ENCODE peak calls at places on chromosomes 2 and 18, in seven cellular contexts. U, H, S, T, O, B and Y are unnamed samples.

GRCh38 chr2:29455202-29455885 is 340.1 kb downstream of the CLIP4 start:
- DNase-seq in U (no peak), H (no peak), S (no peak), T (no peak), O (no peak), B (no peak), Y (no peak)

GRCh38 chr2:147082850-147083522 is 761.8 kb upstream of the ACVR2A start:
- DNase-seq in U (peak), H (no peak), S (peak), T (no peak), O (peak), B (no peak), Y (no peak)

GRCh38 chr2:76008001-76008702 is 297.4 kb upstream of the GCFC2 start:
- DNase-seq in U (peak), H (no peak), S (peak), T (no peak), O (no peak), B (peak), Y (no peak)

GRCh38 chr2:161416294-161416632 is at the start of gene TBR1:
- DNase-seq in U (no peak), H (no peak), S (no peak), T (no peak), O (no peak), B (no peak), Y (no peak)

GRCh38 chr2:45891719-45892118 is 240.2 kb downstream of the PRKCE start:
- DNase-seq in U (no peak), H (no peak), S (no peak), T (no peak), O (no peak), B (no peak), Y (no peak)

GRCh38 chr18:64840911-64841701 is 692.2 kb upstream of the LINC00305 start:
- DNase-seq in U (no peak), H (no peak), S (no peak), T (no peak), O (no peak), B (no peak), Y (no peak)

GRCh38 chr2:231687133-231687852 is 21.0 kb upstream of the PTMA start:
- DNase-seq in U (peak), H (peak), S (peak), T (no peak), O (peak), B (no peak), Y (peak)

GRCh38 chr2:108139521-108139920 is 100.2 kb upstream of the SULT1C3 start:
- DNase-seq in U (no peak), H (no peak), S (no peak), T (no peak), O (no peak), B (no peak), Y (no peak)

GRCh38 chr2:100482741-100483140 is 12.5 kb downstream of the NMS start:
- DNase-seq in U (no peak), H (no peak), S (no peak), T (no peak), O (no peak), B (no peak), Y (no peak)

GRCh38 chr2:42492691-42493467 is 903 bp downstream of the KCNG3 start:
- DNase-seq in U (no peak), H (peak), S (peak), T (no peak), O (peak), B (no peak), Y (peak)

GRCh38 chr2:220961461-220961860 is 610.6 kb downstream of the EPHA4 start:
- DNase-seq in U (no peak), H (no peak), S (no peak), T (no peak), O (no peak), B (no peak), Y (no peak)

GRCh38 chr2:234191819-234192407 is 141.4 kb downstream of the SPP2 start:
- DNase-seq in U (no peak), H (no peak), S (no peak), T (no peak), O (no peak), B (no peak), Y (no peak)

GRCh38 chr2:204544961-204545860 is at the start of gene PARD3B:
- DNase-seq in U (peak), H (peak), S (peak), T (no peak), O (peak), B (peak), Y (peak)

GRCh38 chr18:76752400-76752799 is 70.0 kb upstream of the ZNF236 start:
- DNase-seq in U (no peak), H (no peak), S (no peak), T (no peak), O (no peak), B (no peak), Y (no peak)

GRCh38 chr2:148358375-148358774 is 286.2 kb upstream of the EPC2 start:
- DNase-seq in U (no peak), H (no peak), S (no peak), T (no peak), O (no peak), B (no peak), Y (no peak)

GRCh38 chr18:78623142-78623541 is 356.5 kb upstream of the SALL3 start:
- DNase-seq in U (no peak), H (no peak), S (no peak), T (no peak), O (no peak), B (no peak), Y (no peak)

GRCh38 chr2:238094438-238095022 is 5.6 kb upstream of the ESPNL start:
- DNase-seq in U (no peak), H (no peak), S (no peak), T (no peak), O (no peak), B (peak), Y (no peak)

GRCh38 chr18:3424280-3424890 is 25.6 kb upstream of the TGIF1 start:
- DNase-seq in U (no peak), H (no peak), S (no peak), T (no peak), O (no peak), B (no peak), Y (no peak)

GRCh38 chr2:179518891-179519290 is 254.3 kb upstream of the SESTD1 start:
- DNase-seq in U (no peak), H (no peak), S (no peak), T (no peak), O (no peak), B (no peak), Y (no peak)

GRCh38 chr2:119681868-119682220 is 2.8 kb downstream of the TMEM177 start:
- DNase-seq in U (no peak), H (no peak), S (no peak), T (no peak), O (no peak), B (no peak), Y (no peak)

GRCh38 chr18:56445422-56445821 is 193.0 kb downstream of the TXNL1 start:
- DNase-seq in U (no peak), H (peak), S (no peak), T (no peak), O (no peak), B (no peak), Y (no peak)

GRCh38 chr2:85445316-85446295 is 27.1 kb downstream of the SH2D6 start:
- DNase-seq in U (no peak), H (peak), S (no peak), T (no peak), O (no peak), B (no peak), Y (no peak)

GRCh38 chr18:13246591-13246990 is 28.0 kb downstream of the LDLRAD4 start:
- DNase-seq in U (no peak), H (no peak), S (no peak), T (no peak), O (no peak), B (no peak), Y (no peak)

GRCh38 chr2:7672027-7672684 is 754.9 kb downstream of the RNF144A start:
- DNase-seq in U (peak), H (no peak), S (peak), T (no peak), O (peak), B (no peak), Y (peak)

GRCh38 chr2:224778474-224778877 is 62.3 kb upstream of the CCDC195 start:
- DNase-seq in U (peak), H (no peak), S (peak), T (no peak), O (peak), B (no peak), Y (no peak)

GRCh38 chr2:96642564-96643350 is at the start of gene FER1L5:
- DNase-seq in U (no peak), H (no peak), S (no peak), T (no peak), O (peak), B (no peak), Y (no peak)

GRCh38 chr18:49565656-49566055 is 3.8 kb downstream of the LIPG start:
- DNase-seq in U (peak), H (no peak), S (peak), T (no peak), O (no peak), B (no peak), Y (no peak)

GRCh38 chr2:201532686-201533304 is 81.3 kb downstream of the STRADB start:
- DNase-seq in U (no peak), H (no peak), S (no peak), T (no peak), O (no peak), B (no peak), Y (no peak)

GRCh38 chr18:48641981-48642380 is 103.2 kb downstream of the CTIF start:
- DNase-seq in U (no peak), H (no peak), S (no peak), T (no peak), O (no peak), B (no peak), Y (no peak)

GRCh38 chr2:27379840-27380625 is 501 bp downstream of the ZNF513 start:
- DNase-seq in U (peak), H (peak), S (peak), T (no peak), O (no peak), B (no peak), Y (no peak)

GRCh38 chr2:161138429-161138828 is 21.8 kb upstream of the TANK start:
- DNase-seq in U (no peak), H (no peak), S (no peak), T (no peak), O (no peak), B (no peak), Y (no peak)

GRCh38 chr18:13437801-13438506 is 219.4 kb downstream of the LDLRAD4 start:
- DNase-seq in U (no peak), H (no peak), S (peak), T (peak), O (no peak), B (no peak), Y (no peak)

GRCh38 chr2:164178835-164179470 is 442.3 kb downstream of the GRB14 start:
- DNase-seq in U (no peak), H (no peak), S (no peak), T (no peak), O (no peak), B (no peak), Y (no peak)

GRCh38 chr2:27807476-27807875 is 36.0 kb downstream of the MRPL33 start:
- DNase-seq in U (peak), H (no peak), S (peak), T (no peak), O (no peak), B (no peak), Y (no peak)

GRCh38 chr18:48061781-48062570 is 131.5 kb upstream of the SMAD2 start:
- DNase-seq in U (no peak), H (no peak), S (no peak), T (no peak), O (no peak), B (no peak), Y (peak)

GRCh38 chr2:84782717-84783442 is 98.0 kb downstream of the TRABD2A start:
- DNase-seq in U (no peak), H (no peak), S (no peak), T (no peak), O (no peak), B (no peak), Y (no peak)

GRCh38 chr2:95346738-95347671 is 49.9 kb downstream of the KCNIP3 start:
- DNase-seq in U (peak), H (peak), S (no peak), T (peak), O (peak), B (peak), Y (peak)

GRCh38 chr18:69102959-69103358 is 297.7 kb upstream of the DOK6 start:
- DNase-seq in U (no peak), H (no peak), S (no peak), T (no peak), O (no peak), B (no peak), Y (no peak)

GRCh38 chr2:11930211-11930761 is 183.9 kb downstream of the LPIN1 start:
- DNase-seq in U (no peak), H (no peak), S (peak), T (no peak), O (no peak), B (no peak), Y (no peak)

DNA sequence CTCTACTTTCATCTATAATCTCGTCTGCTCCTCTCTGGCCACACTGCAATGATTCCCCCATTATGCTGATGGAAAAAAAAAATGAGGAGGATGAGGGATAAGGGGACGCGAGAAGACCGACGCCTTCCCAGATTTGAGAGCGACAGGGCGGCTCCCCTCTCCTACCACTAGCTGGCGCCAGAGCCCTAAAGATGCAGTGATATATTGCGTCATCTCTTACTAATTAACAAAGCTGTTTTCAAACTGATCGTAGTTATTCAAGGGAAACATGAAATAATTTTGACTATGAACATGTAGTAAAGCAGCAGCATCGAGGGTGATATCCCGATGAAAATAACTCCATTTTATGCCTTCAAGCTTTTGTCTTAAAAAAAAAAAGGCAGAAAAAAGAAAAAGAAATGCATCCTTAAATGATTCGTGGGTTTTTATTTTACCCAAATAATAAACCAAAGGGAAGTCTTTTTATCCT is 48.0 kb upstream of the HNRNPA3 start:
- DNase-seq in U (peak), H (no peak), S (peak), T (peak), O (peak), B (peak), Y (peak)
- TF ChIP-seq POLR2AphosphoS5 in U (no peak), H (no peak), S (no peak), T (peak), O (no peak), B (no peak), Y (peak)

DNA sequence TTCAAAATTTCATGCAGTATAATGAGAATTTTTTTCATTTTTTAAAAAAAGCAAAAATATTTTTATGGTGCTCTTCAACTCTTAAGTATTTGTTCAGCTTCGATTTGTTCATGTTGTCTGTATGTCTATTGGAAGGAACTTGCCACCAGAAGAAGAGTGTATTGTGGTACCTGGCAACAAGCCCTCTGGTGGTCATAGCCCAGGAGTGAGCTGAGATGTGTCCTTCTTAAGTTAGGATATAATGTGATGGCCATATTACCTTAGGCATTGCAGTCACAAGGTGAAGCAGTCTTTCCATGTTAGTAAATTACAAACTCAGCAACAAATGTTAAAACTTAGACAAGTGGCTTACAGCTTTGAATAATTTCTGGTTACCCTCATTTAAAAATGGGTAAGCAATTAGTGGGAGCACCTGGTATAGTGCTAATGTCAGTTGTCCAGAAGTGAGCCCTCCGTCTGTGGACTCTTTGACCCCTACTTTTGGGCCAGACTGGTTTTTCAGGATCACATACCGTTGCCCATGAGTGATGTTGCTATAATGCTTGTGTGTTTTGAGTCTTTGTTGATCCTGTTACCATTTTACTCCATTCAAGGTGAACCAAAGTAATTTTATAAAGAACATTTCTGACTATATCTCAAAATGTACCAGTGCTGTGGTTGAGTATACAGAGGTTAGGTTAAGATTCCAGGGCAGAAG is 57.4 kb downstream of the MYO1B start:
- DNase-seq in U (no peak), H (no peak), S (no peak), T (no peak), O (no peak), B (no peak), Y (no peak)
- TF ChIP-seq CTCF in U (no peak), H (no peak), S (peak), T (no peak), O (peak), B (no peak), Y (no peak)

GRCh38 chr2:68466361-68466777 is 725 bp downstream of the FBXO48 start:
- DNase-seq in U (no peak), H (no peak), S (peak), T (no peak), O (no peak), B (no peak), Y (no peak)

GRCh38 chr2:68468801-68469200 is 1.4 kb downstream of the APLF start:
- DNase-seq in U (no peak), H (no peak), S (no peak), T (no peak), O (no peak), B (no peak), Y (no peak)

GRCh38 chr2:68466778-68467076 is 367 bp downstream of the FBXO48 start:
- DNase-seq in U (no peak), H (no peak), S (no peak), T (no peak), O (no peak), B (peak), Y (no peak)

GRCh38 chr2:68465081-68465916 is 1.8 kb downstream of the FBXO48 start:
- DNase-seq in U (no peak), H (no peak), S (no peak), T (no peak), O (no peak), B (no peak), Y (no peak)

DNA sequence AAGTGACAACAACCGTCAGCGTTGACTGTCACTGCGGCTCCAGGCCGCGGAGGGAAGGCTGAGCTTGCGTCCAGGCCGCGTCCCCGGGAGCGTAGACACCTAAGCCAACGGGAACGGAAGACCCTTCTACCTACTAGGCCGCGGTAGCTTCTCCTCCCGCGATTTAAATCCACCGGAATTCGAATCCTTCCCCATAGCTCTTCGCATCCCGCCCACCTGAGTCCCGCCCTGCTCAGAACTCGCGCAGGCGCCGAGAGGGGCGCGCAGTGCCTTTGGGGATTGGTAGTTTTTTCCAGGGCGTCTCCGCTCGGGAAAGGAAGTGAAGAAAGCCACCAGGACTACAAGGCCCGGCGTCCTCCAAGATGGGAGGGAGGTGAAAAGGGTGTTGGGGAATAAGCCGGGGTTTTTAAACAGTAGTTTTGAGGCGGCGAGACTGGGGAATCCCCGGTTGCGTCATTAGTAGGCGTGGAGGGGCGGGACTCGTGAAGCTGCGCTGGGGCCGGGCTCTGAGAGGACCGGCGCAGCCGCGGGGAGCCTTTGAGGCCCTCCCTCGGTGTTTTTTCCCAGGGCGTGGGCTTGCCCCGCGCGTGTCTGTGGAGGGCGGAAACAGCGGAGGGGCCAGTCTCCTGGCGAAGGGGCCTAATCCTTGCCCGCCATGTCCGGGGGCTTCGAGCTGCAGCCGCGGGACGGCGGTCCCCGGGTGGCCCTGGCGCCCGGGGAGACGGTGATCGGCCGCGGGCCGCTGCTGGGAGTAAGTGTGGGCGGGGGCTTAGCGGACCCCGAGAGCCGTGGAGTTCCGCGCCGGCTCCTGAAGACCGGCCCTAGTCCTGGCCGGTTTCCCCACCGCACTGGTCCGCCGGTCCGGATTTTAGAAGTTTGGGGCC is at the start of the genes APLF and FBXO48:
- DNase-seq in U (peak), H (peak), S (peak), T (peak), O (peak), B (peak), Y (peak)
- TF ChIP-seq POLR2A in U (no peak), H (peak), S (peak), T (peak), O (peak), B (no peak), Y (peak)

GRCh38 chr2:31129835-31130561 is 8.2 kb downstream of the GALNT14 start:
- DNase-seq in U (no peak), H (no peak), S (no peak), T (no peak), O (no peak), B (no peak), Y (no peak)
- TF ChIP-seq POLR2AphosphoS5 in U (no peak), H (no peak), S (no peak), T (no peak), O (no peak), B (no peak), Y (no peak)